ENCODE peak calls at places on chromosomes 11 and 22, in nine cellular contexts. One of them, this sample, is unnamed.
A peak's percentile ranks its signal among the peaks of the same experiment; 100 is the strongest.

GRCh38 chr11:106601637-106602297 is 416.5 kb downstream of the GUCY1A2 start:
- DNase-seq in HepG2: no peak
- DNase-seq in upper lobe of right lung: no peak
- DNase-seq in foreskin keratinocyte: no peak
- DNase-seq in endothelial cell of umbilical vein: no peak
- DNase-seq in CD8-positive, alpha-beta T cell: no peak
- DNase-seq in stomach: no peak
- DNase-seq in IMR-90: no peak
- DNase-seq in pancreas: no peak
- DNase-seq in this sample: no peak

GRCh38 chr11:90197377-90197776 is 25.5 kb downstream of the CHORDC1 start:
- DNase-seq in upper lobe of right lung: no peak
- DNase-seq in pancreas: no peak
- DNase-seq in endothelial cell of umbilical vein: no peak
- DNase-seq in IMR-90: no peak
- DNase-seq in HepG2: no peak
- DNase-seq in CD8-positive, alpha-beta T cell: no peak
- DNase-seq in stomach: no peak
- DNase-seq in foreskin keratinocyte: no peak
- DNase-seq in this sample: no peak

GRCh38 chr11:77127674-77127968 is 425 bp upstream of the MYO7A start:
- DNase-seq in HepG2: no peak
- DNase-seq in endothelial cell of umbilical vein: no peak
- DNase-seq in upper lobe of right lung: no peak
- DNase-seq in stomach: no peak
- DNase-seq in CD8-positive, alpha-beta T cell: no peak
- DNase-seq in foreskin keratinocyte: no peak
- DNase-seq in IMR-90: no peak
- DNase-seq in pancreas: no peak
- DNase-seq in this sample: no peak

GRCh38 chr22:50537765-50538164 is 7.9 kb upstream of the KLHDC7B start:
- DNase-seq in stomach: no peak
- DNase-seq in CD8-positive, alpha-beta T cell: no peak
- DNase-seq in foreskin keratinocyte: no peak
- DNase-seq in IMR-90: no peak
- DNase-seq in HepG2: no peak
- DNase-seq in endothelial cell of umbilical vein: no peak
- DNase-seq in upper lobe of right lung: no peak
- DNase-seq in pancreas: no peak
- DNase-seq in this sample: no peak

GRCh38 chr11:96122601-96123044 is 198.7 kb upstream of the MTMR2 start:
- DNase-seq in pancreas: no peak
- DNase-seq in foreskin keratinocyte: peak; percentile 99
- DNase-seq in IMR-90: peak; percentile 35
- DNase-seq in stomach: no peak
- DNase-seq in upper lobe of right lung: no peak
- DNase-seq in HepG2: no peak
- DNase-seq in endothelial cell of umbilical vein: no peak
- DNase-seq in CD8-positive, alpha-beta T cell: no peak
- DNase-seq in this sample: no peak

GRCh38 chr11:35735903-35736302 is 73.3 kb downstream of the TRIM44 start:
- DNase-seq in stomach: no peak
- DNase-seq in foreskin keratinocyte: no peak
- DNase-seq in upper lobe of right lung: no peak
- DNase-seq in IMR-90: no peak
- DNase-seq in CD8-positive, alpha-beta T cell: no peak
- DNase-seq in pancreas: no peak
- DNase-seq in endothelial cell of umbilical vein: peak; percentile 78
- DNase-seq in HepG2: no peak
- DNase-seq in this sample: no peak

GRCh38 chr11:45170484-45170883 is 24.0 kb downstream of the PRDM11 start:
- DNase-seq in pancreas: peak; percentile 28
- DNase-seq in foreskin keratinocyte: no peak
- DNase-seq in upper lobe of right lung: peak; percentile 66
- DNase-seq in endothelial cell of umbilical vein: no peak
- DNase-seq in IMR-90: no peak
- DNase-seq in HepG2: no peak
- DNase-seq in CD8-positive, alpha-beta T cell: no peak
- DNase-seq in stomach: no peak
- DNase-seq in this sample: no peak

GRCh38 chr11:126874276-126874675 is 126.3 kb downstream of the KIRREL3 start:
- DNase-seq in upper lobe of right lung: no peak
- DNase-seq in stomach: no peak
- DNase-seq in pancreas: no peak
- DNase-seq in HepG2: no peak
- DNase-seq in endothelial cell of umbilical vein: no peak
- DNase-seq in CD8-positive, alpha-beta T cell: no peak
- DNase-seq in IMR-90: peak; percentile 58
- DNase-seq in foreskin keratinocyte: no peak
- DNase-seq in this sample: no peak

GRCh38 chr11:75653532-75653931 is 15.3 kb downstream of the MAP6 start:
- DNase-seq in foreskin keratinocyte: no peak
- DNase-seq in HepG2: no peak
- DNase-seq in upper lobe of right lung: no peak
- DNase-seq in stomach: no peak
- DNase-seq in IMR-90: no peak
- DNase-seq in CD8-positive, alpha-beta T cell: no peak
- DNase-seq in pancreas: no peak
- DNase-seq in endothelial cell of umbilical vein: no peak
- DNase-seq in this sample: no peak

GRCh38 chr11:101445761-101446160 is 138.0 kb downstream of the TRPC6 start:
- DNase-seq in IMR-90: no peak
- DNase-seq in upper lobe of right lung: no peak
- DNase-seq in foreskin keratinocyte: peak; percentile 71
- DNase-seq in HepG2: no peak
- DNase-seq in pancreas: no peak
- DNase-seq in endothelial cell of umbilical vein: no peak
- DNase-seq in stomach: no peak
- DNase-seq in CD8-positive, alpha-beta T cell: no peak
- DNase-seq in this sample: no peak

GRCh38 chr22:40193429-40194421 is 16.0 kb downstream of the TNRC6B start:
- DNase-seq in endothelial cell of umbilical vein: peak; percentile 41
- DNase-seq in IMR-90: peak; percentile 34
- DNase-seq in foreskin keratinocyte: no peak
- DNase-seq in pancreas: no peak
- DNase-seq in upper lobe of right lung: no peak
- DNase-seq in CD8-positive, alpha-beta T cell: no peak
- DNase-seq in HepG2: no peak
- DNase-seq in stomach: no peak
- DNase-seq in this sample: no peak

GRCh38 chr11:128904303-128904871 is 13.2 kb downstream of the KCNJ5 start:
- DNase-seq in stomach: no peak
- DNase-seq in IMR-90: no peak
- DNase-seq in CD8-positive, alpha-beta T cell: no peak
- DNase-seq in HepG2: no peak
- DNase-seq in upper lobe of right lung: no peak
- DNase-seq in pancreas: no peak
- DNase-seq in foreskin keratinocyte: no peak
- DNase-seq in endothelial cell of umbilical vein: no peak
- DNase-seq in this sample: no peak
- TF ChIP-seq CTCF in stomach: no peak
- TF ChIP-seq CTCF in IMR-90: no peak
- TF ChIP-seq CTCF in CD8-positive, alpha-beta T cell: no peak
- TF ChIP-seq CTCF in HepG2: no peak
- TF ChIP-seq CTCF in upper lobe of right lung: no peak
- TF ChIP-seq CTCF in pancreas: no peak
- TF ChIP-seq CTCF in foreskin keratinocyte: no peak
- TF ChIP-seq CTCF in endothelial cell of umbilical vein: no peak
- TF ChIP-seq CTCF in this sample: no peak

GRCh38 chr11:8808226-8808585 is 102.8 kb upstream of the AKIP1 start:
- DNase-seq in upper lobe of right lung: no peak
- DNase-seq in CD8-positive, alpha-beta T cell: no peak
- DNase-seq in pancreas: no peak
- DNase-seq in foreskin keratinocyte: no peak
- DNase-seq in IMR-90: no peak
- DNase-seq in endothelial cell of umbilical vein: no peak
- DNase-seq in HepG2: no peak
- DNase-seq in stomach: no peak
- DNase-seq in this sample: no peak
- H3K27ac ChIP-seq in upper lobe of right lung: peak overlapping the region; percentile 90
- H3K27ac ChIP-seq in CD8-positive, alpha-beta T cell: no peak overlapping the region
- H3K27ac ChIP-seq in pancreas: peak overlapping the region; percentile 60
- H3K27ac ChIP-seq in foreskin keratinocyte: peak overlapping the region; percentile 73
- H3K27ac ChIP-seq in IMR-90: peak overlapping the region; percentile 90
- H3K27ac ChIP-seq in endothelial cell of umbilical vein: no peak overlapping the region
- H3K27ac ChIP-seq in HepG2: no peak overlapping the region
- H3K27ac ChIP-seq in stomach: peak overlapping the region; percentile 91
- H3K27ac ChIP-seq in this sample: no peak overlapping the region

GRCh38 chr22:24553597-24554315 is 1.2 kb downstream of the GUCD1 start:
- DNase-seq in CD8-positive, alpha-beta T cell: no peak
- DNase-seq in stomach: peak; percentile 62
- DNase-seq in upper lobe of right lung: no peak
- DNase-seq in pancreas: no peak
- DNase-seq in IMR-90: peak; percentile 40
- DNase-seq in foreskin keratinocyte: peak; percentile 18
- DNase-seq in endothelial cell of umbilical vein: no peak
- DNase-seq in HepG2: peak; percentile 25
- DNase-seq in this sample: no peak
- TF ChIP-seq CTCF in CD8-positive, alpha-beta T cell: no peak
- TF ChIP-seq CTCF in stomach: no peak
- TF ChIP-seq CTCF in upper lobe of right lung: no peak
- TF ChIP-seq CTCF in pancreas: no peak
- TF ChIP-seq CTCF in IMR-90: no peak
- TF ChIP-seq CTCF in foreskin keratinocyte: no peak
- TF ChIP-seq CTCF in endothelial cell of umbilical vein: no peak
- TF ChIP-seq CTCF in HepG2: no peak
- TF ChIP-seq CTCF in this sample: no peak

GRCh38 chr22:41530612-41531421 is 13.5 kb downstream of the POLR3H start:
- DNase-seq in upper lobe of right lung: no peak
- DNase-seq in pancreas: peak; percentile 74
- DNase-seq in endothelial cell of umbilical vein: no peak
- DNase-seq in foreskin keratinocyte: no peak
- DNase-seq in CD8-positive, alpha-beta T cell: no peak
- DNase-seq in IMR-90: no peak
- DNase-seq in HepG2: no peak
- DNase-seq in stomach: no peak
- DNase-seq in this sample: no peak
- H3K27ac ChIP-seq in upper lobe of right lung: no peak overlapping the region
- H3K27ac ChIP-seq in pancreas: no peak overlapping the region
- H3K27ac ChIP-seq in endothelial cell of umbilical vein: no peak overlapping the region
- H3K27ac ChIP-seq in foreskin keratinocyte: no peak overlapping the region
- H3K27ac ChIP-seq in CD8-positive, alpha-beta T cell: no peak overlapping the region
- H3K27ac ChIP-seq in IMR-90: no peak overlapping the region
- H3K27ac ChIP-seq in HepG2: no peak overlapping the region
- H3K27ac ChIP-seq in stomach: no peak overlapping the region
- H3K27ac ChIP-seq in this sample: no peak overlapping the region

GRCh38 chr11:1041149-1041467 is 4.6 kb upstream of the MUC6 start:
- DNase-seq in foreskin keratinocyte: no peak
- DNase-seq in HepG2: no peak
- DNase-seq in upper lobe of right lung: peak; percentile 60
- DNase-seq in stomach: no peak
- DNase-seq in pancreas: peak; percentile 72
- DNase-seq in CD8-positive, alpha-beta T cell: no peak
- DNase-seq in IMR-90: no peak
- DNase-seq in endothelial cell of umbilical vein: no peak
- DNase-seq in this sample: no peak

GRCh38 chr11:1040428-1041148 is 4.1 kb upstream of the MUC6 start:
- DNase-seq in HepG2: no peak
- DNase-seq in foreskin keratinocyte: no peak
- DNase-seq in stomach: peak; percentile 55
- DNase-seq in upper lobe of right lung: no peak
- DNase-seq in CD8-positive, alpha-beta T cell: no peak
- DNase-seq in pancreas: no peak
- DNase-seq in endothelial cell of umbilical vein: no peak
- DNase-seq in IMR-90: no peak
- DNase-seq in this sample: no peak

GRCh38 chr11:1038361-1038760 is 1.8 kb upstream of the MUC6 start:
- DNase-seq in foreskin keratinocyte: no peak
- DNase-seq in endothelial cell of umbilical vein: no peak
- DNase-seq in stomach: no peak
- DNase-seq in HepG2: no peak
- DNase-seq in CD8-positive, alpha-beta T cell: peak; percentile 3
- DNase-seq in upper lobe of right lung: no peak
- DNase-seq in IMR-90: no peak
- DNase-seq in pancreas: peak; percentile 69
- DNase-seq in this sample: no peak

GRCh38 chr11:1038921-1039320 is 2.4 kb upstream of the MUC6 start:
- DNase-seq in foreskin keratinocyte: no peak
- DNase-seq in HepG2: no peak
- DNase-seq in pancreas: peak; percentile 41
- DNase-seq in CD8-positive, alpha-beta T cell: no peak
- DNase-seq in upper lobe of right lung: no peak
- DNase-seq in stomach: no peak
- DNase-seq in endothelial cell of umbilical vein: no peak
- DNase-seq in IMR-90: no peak
- DNase-seq in this sample: no peak

DNA sequence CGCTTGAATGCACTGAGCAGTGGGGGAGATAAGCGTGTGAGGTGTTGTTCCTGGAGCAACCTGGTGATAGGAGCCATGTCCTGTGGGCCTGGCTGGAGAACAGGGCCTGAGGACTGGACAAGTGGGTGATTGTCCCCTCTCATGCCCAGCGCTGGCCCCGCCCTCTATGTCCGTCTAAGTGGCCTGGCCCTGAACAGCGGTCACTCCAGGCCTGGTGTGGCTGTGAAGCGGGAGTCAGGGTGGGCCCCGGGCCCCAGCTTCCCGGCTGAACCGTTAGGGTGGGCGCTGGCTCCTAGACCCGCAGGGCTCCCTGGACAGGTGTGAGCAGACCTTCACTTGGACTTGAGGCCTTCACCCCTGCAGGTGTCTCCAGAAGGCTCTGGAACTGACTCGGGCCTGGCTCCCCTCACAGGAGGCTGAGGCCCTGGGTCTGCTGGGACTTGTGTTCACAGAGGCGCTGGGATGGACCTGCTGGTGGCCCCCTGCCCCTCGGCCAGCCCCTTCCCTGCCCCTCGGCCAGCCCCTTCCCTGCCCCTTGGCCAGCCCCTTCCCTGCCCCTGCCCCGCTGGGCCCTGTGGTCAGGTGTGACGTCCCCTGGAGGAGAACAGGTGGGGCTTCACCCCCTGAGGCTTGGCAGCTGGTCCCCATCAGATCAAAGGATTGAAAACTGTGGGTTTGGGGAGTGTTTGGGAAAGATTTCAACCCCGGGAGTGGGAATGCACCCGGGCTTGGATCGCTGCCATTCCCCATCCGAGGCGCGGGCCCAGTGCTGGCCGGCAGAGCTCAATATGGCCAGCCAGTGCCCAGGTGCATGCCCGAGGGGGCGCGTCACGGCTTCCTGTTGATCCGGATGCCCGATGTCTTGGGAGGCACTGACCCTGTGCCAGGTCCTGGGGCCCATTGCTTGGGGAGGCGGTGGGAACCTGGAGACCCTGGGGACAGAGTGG is 3.2 kb upstream of the MUC6 start:
- DNase-seq in endothelial cell of umbilical vein: no peak
- DNase-seq in pancreas: peak; percentile 90
- DNase-seq in stomach: peak; percentile 75
- DNase-seq in upper lobe of right lung: peak; percentile 81
- DNase-seq in CD8-positive, alpha-beta T cell: peak; percentile 2
- DNase-seq in IMR-90: no peak
- DNase-seq in HepG2: no peak
- DNase-seq in foreskin keratinocyte: no peak
- DNase-seq in this sample: no peak
- TF ChIP-seq CTCF in endothelial cell of umbilical vein: no peak
- TF ChIP-seq CTCF in pancreas: no peak
- TF ChIP-seq CTCF in stomach: no peak
- TF ChIP-seq CTCF in upper lobe of right lung: no peak
- TF ChIP-seq CTCF in CD8-positive, alpha-beta T cell: no peak
- TF ChIP-seq CTCF in IMR-90: no peak
- TF ChIP-seq CTCF in HepG2: no peak
- TF ChIP-seq CTCF in foreskin keratinocyte: no peak
- TF ChIP-seq CTCF in this sample: no peak